ENCODE peak calls at places on chromosomes 2 and 18, in four cellular contexts. L, Q, F and A are unnamed samples.

GRCh38 chr2:195648780-195649179 is 8.2 kb upstream of the SLC39A10 start:
- DNase-seq in L (no peak), Q (no peak), F (no peak), A (no peak)

GRCh38 chr2:9285385-9285784 is 78.8 kb downstream of the ASAP2 start:
- DNase-seq in L (no peak), Q (no peak), F (no peak), A (no peak)

GRCh38 chr18:56982756-56983155 is 164.1 kb upstream of the BOD1L2 start:
- DNase-seq in L (no peak), Q (no peak), F (no peak), A (no peak)

GRCh38 chr2:156191547-156191946 is 141.0 kb downstream of the NR4A2 start:
- DNase-seq in L (no peak), Q (no peak), F (peak; percentile 22), A (no peak)

GRCh38 chr18:62329676-62330454 is 4.8 kb downstream of the TNFRSF11A start:
- DNase-seq in L (no peak), Q (peak; percentile 65), F (peak; percentile 30), A (peak; percentile 66)

GRCh38 chr2:159617651-159618050 is 1.3 kb upstream of the BAZ2B start:
- DNase-seq in L (peak; percentile 21), Q (no peak), F (peak; percentile 57), A (no peak)

GRCh38 chr2:217387776-217388381 is 528.0 kb upstream of the TNP1 start:
- DNase-seq in L (peak; percentile 86), Q (no peak), F (peak; percentile 65), A (no peak)

GRCh38 chr2:8278709-8279354 is 403.0 kb upstream of the ID2 start:
- DNase-seq in L (no peak), Q (no peak), F (no peak), A (no peak)

GRCh38 chr2:119960821-119961220 is 52.1 kb upstream of the EPB41L5 start:
- DNase-seq in L (no peak), Q (no peak), F (peak; percentile 15), A (no peak)

GRCh38 chr2:158967731-158968395 is 577 bp upstream of the TANC1 start:
- DNase-seq in L (peak; percentile 52), Q (peak; percentile 52), F (peak; percentile 61), A (peak; percentile 49)

DNA sequence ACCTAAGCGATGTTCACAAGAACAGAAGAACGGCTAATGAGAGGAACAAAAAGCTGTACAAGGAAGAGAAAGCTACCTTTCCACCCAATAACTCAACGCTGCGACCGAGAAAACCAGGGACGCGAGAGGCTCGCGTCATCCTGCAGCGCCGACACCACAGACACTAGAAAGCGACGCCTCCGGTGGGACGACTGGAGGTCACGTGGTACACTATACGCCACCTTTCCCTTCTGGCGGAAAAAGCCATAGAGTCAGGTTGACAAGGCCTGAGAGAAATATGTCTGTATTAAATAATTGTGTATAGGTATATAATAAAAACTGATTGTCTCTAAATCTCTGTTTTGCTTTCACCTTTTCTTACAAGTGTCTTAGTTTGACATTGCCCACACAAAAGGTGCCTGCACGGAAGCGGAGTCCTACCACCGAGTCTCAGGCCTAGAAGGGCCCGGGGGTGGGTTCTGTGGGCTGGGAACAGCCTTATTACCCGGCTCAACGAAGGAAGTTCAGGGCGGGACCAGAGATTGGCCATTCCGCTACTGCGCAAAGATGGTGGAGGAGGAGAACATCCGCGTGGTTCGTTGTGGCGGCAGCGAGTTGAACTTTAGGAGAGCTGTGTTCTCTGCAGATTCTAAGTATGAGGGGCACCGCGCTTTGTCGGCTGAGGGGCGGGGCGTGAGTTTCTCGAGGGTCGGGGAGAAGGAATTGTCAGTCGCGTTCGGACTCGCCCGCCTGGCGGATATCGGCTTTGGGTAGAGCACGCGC is at the start of gene WDR75:
- DNase-seq in L (peak; percentile 95), Q (peak; percentile 95), F (peak; percentile 94), A (peak; percentile 89)
- TF ChIP-seq POLR2A in L (peak; percentile 96), Q (peak; percentile 83), F (peak; percentile 16), A (peak; percentile 44)

GRCh38 chr2:239817011-239817490 is 208.1 kb downstream of the NDUFA10 start:
- DNase-seq in L (no peak), Q (no peak), F (no peak), A (peak; percentile 37)
- H3K27ac ChIP-seq in L (no peak overlapping the region), Q (no peak overlapping the region), F (no peak overlapping the region), A (no peak overlapping the region)

GRCh38 chr2:241036397-241036963 is 38.1 kb downstream of the SNED1 start:
- DNase-seq in L (no peak), Q (peak; percentile 69), F (peak; percentile 83), A (peak; percentile 61)

GRCh38 chr2:241037498-241037897 is 39.1 kb downstream of the SNED1 start:
- DNase-seq in L (no peak), Q (no peak), F (no peak), A (no peak)

GRCh38 chr2:241038374-241039180 is 40.2 kb downstream of the SNED1 start:
- DNase-seq in L (no peak), Q (no peak), F (no peak), A (no peak)

GRCh38 chr2:241035818-241036396 is 37.5 kb downstream of the SNED1 start:
- DNase-seq in L (no peak), Q (no peak), F (no peak), A (peak; percentile 66)

DNA sequence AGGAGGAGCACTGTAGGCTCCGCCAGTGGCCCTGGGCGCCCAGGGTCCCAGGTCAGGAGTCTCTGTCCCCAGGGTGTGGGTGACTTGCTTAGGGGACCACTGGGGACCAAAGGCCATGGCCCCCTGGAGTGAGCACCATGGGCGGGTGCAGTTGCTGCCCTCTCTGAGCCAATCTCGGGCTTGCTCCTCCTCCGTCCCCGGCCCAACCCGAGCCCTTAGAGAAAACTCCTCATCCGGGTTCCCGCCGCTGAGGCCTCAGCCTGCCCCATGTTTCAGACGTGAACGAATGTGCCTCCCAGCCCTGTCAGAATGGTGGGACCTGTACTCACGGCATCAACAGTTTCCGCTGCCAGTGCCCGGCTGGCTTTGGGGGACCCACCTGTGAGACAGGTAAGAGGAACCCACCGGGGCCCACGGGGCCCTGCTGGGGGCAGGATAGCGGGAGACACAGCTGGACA is 38.6 kb downstream of the SNED1 start:
- DNase-seq in L (no peak), Q (peak; percentile 53), F (peak; percentile 33), A (peak; percentile 78)
- TF ChIP-seq POLR2A in L (no peak), Q (no peak), F (no peak), A (no peak)

GRCh38 chr18:48687694-48688042 is 148.8 kb downstream of the CTIF start:
- DNase-seq in L (no peak), Q (no peak), F (no peak), A (no peak)
- H3K27ac ChIP-seq in L (no peak overlapping the region), Q (no peak overlapping the region), F (no peak overlapping the region), A (no peak overlapping the region)

DNA sequence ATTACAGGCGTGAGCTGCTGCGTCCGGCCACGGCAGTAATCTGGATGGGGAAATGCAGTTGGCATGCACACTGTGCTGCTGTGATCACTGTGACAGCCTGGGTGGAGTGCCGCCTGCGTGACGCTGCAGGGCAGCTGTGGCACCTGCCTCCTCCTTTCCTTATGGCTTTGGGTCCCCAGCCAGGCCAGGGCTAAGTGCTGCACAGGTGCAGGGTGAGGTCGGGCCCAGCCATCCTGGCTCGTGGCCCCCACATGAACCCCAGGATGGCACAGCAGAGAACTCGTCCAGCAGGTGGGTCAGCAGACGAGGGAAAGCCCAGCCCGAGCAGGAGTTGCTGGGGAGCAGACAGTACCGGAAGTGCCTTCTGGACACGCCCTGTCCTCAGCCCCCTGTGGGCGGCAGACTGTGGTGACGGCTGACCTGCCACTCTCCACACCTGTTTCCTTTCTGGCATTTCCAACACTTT is 17.1 kb downstream of the HS1BP3 start:
- DNase-seq in L (no peak), Q (peak; percentile 82), F (peak; percentile 92), A (peak; percentile 82)
- TF ChIP-seq POLR2A in L (no peak), Q (peak; percentile 49), F (no peak), A (no peak)

GRCh38 chr2:12320027-12320734 is 396.6 kb upstream of the TRIB2 start:
- DNase-seq in L (no peak), Q (no peak), F (no peak), A (peak; percentile 51)
- H3K27ac ChIP-seq in L (no peak overlapping the region), Q (peak overlapping the region; percentile 81), F (no peak overlapping the region), A (no peak overlapping the region)